ENCODE peak calls at places on chromosomes 6 and 20, in nine cellular contexts. M is A549, L is spleen, G is brain microvascular endothelial cell, E is PC-9, H is HCT116, Z is pancreas, O is body of pancreas, N is RWPE1. V is an unnamed sample.

GRCh38 chr6:99305021-99305554 is 44.4 kb downstream of the FAXC start:
- DNase-seq in M (no peak), L (no peak), G (no peak), E (no peak), H (no peak), Z (no peak), O (peak), N (no peak), V (no peak)

GRCh38 chr20:2820084-2820895 is 4.1 kb downstream of the TMEM239 start:
- DNase-seq in M (no peak), L (no peak), G (peak), E (no peak), H (no peak), Z (no peak), O (no peak), N (no peak), V (no peak)

GRCh38 chr6:109772961-109773431 is 81.9 kb downstream of the FIG4 start:
- DNase-seq in M (no peak), L (no peak), G (peak), E (no peak), H (no peak), Z (no peak), O (peak), N (no peak), V (no peak)

GRCh38 chr6:159726918-159727716 is at the start of gene WTAP:
- DNase-seq in M (peak), L (peak), G (peak), E (peak), H (peak), Z (peak), O (peak), N (peak), V (peak)

GRCh38 chr20:1185316-1185741 is 548 bp upstream of the TMEM74B start:
- DNase-seq in M (peak), L (no peak), G (no peak), E (peak), H (no peak), Z (peak), O (no peak), N (no peak), V (peak)

GRCh38 chr6:37049990-37050853 is 44.8 kb downstream of the FGD2 start:
- DNase-seq in M (no peak), L (peak), G (no peak), E (no peak), H (no peak), Z (no peak), O (peak), N (no peak), V (no peak)

GRCh38 chr20:25254986-25255680 is 7.2 kb downstream of the PYGB start:
- DNase-seq in M (no peak), L (no peak), G (no peak), E (peak), H (no peak), Z (no peak), O (peak), N (no peak), V (no peak)

GRCh38 chr6:161880070-161880469 is 606.2 kb upstream of the AGPAT4 start:
- DNase-seq in M (no peak), L (no peak), G (no peak), E (no peak), H (no peak), Z (no peak), O (no peak), N (no peak), V (no peak)

GRCh38 chr6:40896696-40897095 is 142.3 kb downstream of the UNC5CL start:
- DNase-seq in M (no peak), L (no peak), G (no peak), E (no peak), H (no peak), Z (no peak), O (peak), N (no peak), V (no peak)

GRCh38 chr6:112087136-112087908 is at the start of the genes FAM229B and TUBE1:
- DNase-seq in M (peak), L (peak), G (peak), E (peak), H (peak), Z (peak), O (peak), N (peak), V (peak)

GRCh38 chr6:33279971-33280511 is 3.1 kb downstream of the B3GALT4 start:
- DNase-seq in M (peak), L (no peak), G (peak), E (peak), H (peak), Z (no peak), O (no peak), N (peak), V (peak)
- TF ChIP-seq CTCF in M (peak), L (no peak), G (peak), E (peak), H (no peak), Z (peak), O (no peak), N (peak), V (peak)

GRCh38 chr6:1346101-1346500 is 34.2 kb downstream of the FOXQ1 start:
- DNase-seq in M (no peak), L (no peak), G (no peak), E (no peak), H (no peak), Z (no peak), O (no peak), N (no peak), V (no peak)
- H3K27ac ChIP-seq in M (no peak), L (no peak), G (no peak), E (no peak), H (no peak), Z (no peak), O (no peak), N (no peak), V (no peak)

DNA sequence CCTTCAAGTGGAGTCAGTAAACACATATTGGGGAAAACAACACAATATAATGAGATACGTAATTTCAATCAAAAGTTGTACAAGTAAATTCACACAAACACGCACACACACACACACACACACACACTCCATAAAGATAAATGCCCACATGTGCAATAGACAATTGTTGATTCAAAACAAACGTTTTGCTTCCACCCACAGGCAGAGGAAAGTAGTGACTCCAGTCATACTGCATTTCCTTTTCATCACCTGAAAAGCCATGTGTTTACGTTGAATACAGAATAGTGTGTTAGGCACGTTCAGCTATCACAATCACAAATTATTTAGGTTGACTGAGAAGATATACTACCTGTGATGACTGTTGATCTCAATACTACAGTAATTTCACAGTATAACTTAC is 443.8 kb upstream of the MANEA start:
- DNase-seq in M (no peak), L (no peak), G (no peak), E (no peak), H (peak), Z (no peak), O (no peak), N (peak), V (peak)
- TF ChIP-seq CTCF in M (no peak), L (no peak), G (peak), E (peak), H (no peak), Z (no peak), O (no peak), N (peak), V (no peak)

DNA sequence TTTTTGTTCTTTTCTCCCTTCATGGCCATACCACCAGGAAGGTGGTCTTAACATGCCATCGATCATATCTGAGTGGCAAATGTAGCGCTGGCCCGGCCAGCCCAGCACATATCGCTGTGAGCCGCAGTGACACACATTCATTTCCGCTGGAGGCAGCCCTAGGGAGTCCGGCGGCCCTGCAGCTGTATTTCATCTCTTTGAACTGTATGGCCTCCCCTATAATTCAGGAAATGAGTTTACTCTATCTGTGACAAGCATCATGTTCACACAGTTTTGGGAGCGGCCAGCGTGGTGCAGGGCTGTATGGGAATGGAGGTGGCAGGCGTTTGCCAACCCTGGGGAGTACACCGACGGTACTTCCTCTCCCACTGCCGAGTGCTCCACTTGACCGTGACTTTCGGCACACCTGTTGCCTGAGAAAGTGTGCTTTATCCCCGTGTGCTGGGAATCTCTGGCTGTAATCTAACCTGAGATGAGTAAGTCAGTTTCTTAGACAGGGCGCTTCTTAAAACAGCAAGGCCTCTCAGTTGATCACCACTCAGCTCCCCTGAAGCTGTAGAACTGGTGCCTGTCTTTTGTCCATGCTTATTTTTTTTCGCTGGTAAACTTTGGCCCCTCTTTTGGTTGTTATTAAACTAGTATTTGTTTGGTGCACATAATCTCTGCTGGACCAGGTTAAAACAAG is 257.1 kb upstream of the TAB2 start:
- DNase-seq in M (no peak), L (peak), G (peak), E (peak), H (no peak), Z (no peak), O (peak), N (no peak), V (peak)
- H3K27ac ChIP-seq in M (peak), L (peak), G (peak), E (no peak), H (no peak), Z (peak), O (peak), N (peak), V (no peak)

GRCh38 chr6:42971746-42972327 is 7.1 kb downstream of the PEX6 start:
- DNase-seq in M (no peak), L (no peak), G (no peak), E (no peak), H (no peak), Z (no peak), O (no peak), N (no peak), V (no peak)

GRCh38 chr6:42978793-42979522 is at the start of gene PEX6:
- DNase-seq in M (peak), L (peak), G (peak), E (peak), H (peak), Z (peak), O (peak), N (peak), V (peak)

GRCh38 chr6:42970859-42971612 is 7.9 kb downstream of the PEX6 start:
- DNase-seq in M (no peak), L (no peak), G (no peak), E (peak), H (no peak), Z (no peak), O (no peak), N (peak), V (no peak)

GRCh38 chr6:42978487-42978792 is 541 bp downstream of the PEX6 start:
- DNase-seq in M (peak), L (peak), G (peak), E (peak), H (no peak), Z (peak), O (peak), N (peak), V (peak)

GRCh38 chr6:42974919-42975505 is 4.0 kb downstream of the PEX6 start:
- DNase-seq in M (no peak), L (no peak), G (no peak), E (no peak), H (no peak), Z (no peak), O (no peak), N (no peak), V (no peak)
- TF ChIP-seq CTCF in M (no peak), L (no peak), G (no peak), E (no peak), H (no peak), Z (no peak), O (no peak), N (no peak), V (no peak)

GRCh38 chr6:56647172-56647762 is 4.6 kb upstream of the DST start:
- DNase-seq in M (no peak), L (no peak), G (no peak), E (no peak), H (no peak), Z (no peak), O (no peak), N (no peak), V (no peak)

GRCh38 chr6:56650191-56650590 is 7.5 kb upstream of the DST start:
- DNase-seq in M (no peak), L (no peak), G (no peak), E (no peak), H (no peak), Z (no peak), O (no peak), N (no peak), V (no peak)

GRCh38 chr6:56649782-56650181 is 7.1 kb upstream of the DST start:
- DNase-seq in M (no peak), L (no peak), G (peak), E (no peak), H (no peak), Z (no peak), O (no peak), N (no peak), V (peak)

GRCh38 chr6:56652231-56652630 is 9.5 kb upstream of the DST start:
- DNase-seq in M (no peak), L (no peak), G (no peak), E (no peak), H (no peak), Z (no peak), O (no peak), N (peak), V (peak)

GRCh38 chr6:56649053-56649769 is 6.5 kb upstream of the DST start:
- DNase-seq in M (no peak), L (no peak), G (no peak), E (no peak), H (no peak), Z (no peak), O (no peak), N (no peak), V (peak)
- H3K27ac ChIP-seq in M (peak), L (no peak), G (peak), E (no peak), H (peak), Z (no peak), O (no peak), N (no peak), V (no peak)

GRCh38 chr20:56624786-56625681 is 4.1 kb upstream of the TFAP2C start:
- DNase-seq in M (no peak), L (no peak), G (no peak), E (no peak), H (no peak), Z (no peak), O (no peak), N (no peak), V (no peak)

GRCh38 chr20:56628015-56628872 is 862 bp upstream of the TFAP2C start:
- DNase-seq in M (peak), L (no peak), G (no peak), E (peak), H (no peak), Z (peak), O (peak), N (peak), V (peak)

GRCh38 chr20:56625837-56626236 is 3.3 kb upstream of the TFAP2C start:
- DNase-seq in M (no peak), L (no peak), G (no peak), E (no peak), H (no peak), Z (no peak), O (no peak), N (no peak), V (no peak)

GRCh38 chr20:56627122-56628014 is 1.7 kb upstream of the TFAP2C start:
- DNase-seq in M (no peak), L (no peak), G (no peak), E (no peak), H (no peak), Z (no peak), O (no peak), N (no peak), V (no peak)

GRCh38 chr20:56626367-56627121 is 2.6 kb upstream of the TFAP2C start:
- DNase-seq in M (peak), L (no peak), G (no peak), E (peak), H (peak), Z (peak), O (peak), N (peak), V (peak)
- TF ChIP-seq CTCF in M (peak), L (no peak), G (peak), E (peak), H (no peak), Z (no peak), O (no peak), N (peak), V (peak)

DNA sequence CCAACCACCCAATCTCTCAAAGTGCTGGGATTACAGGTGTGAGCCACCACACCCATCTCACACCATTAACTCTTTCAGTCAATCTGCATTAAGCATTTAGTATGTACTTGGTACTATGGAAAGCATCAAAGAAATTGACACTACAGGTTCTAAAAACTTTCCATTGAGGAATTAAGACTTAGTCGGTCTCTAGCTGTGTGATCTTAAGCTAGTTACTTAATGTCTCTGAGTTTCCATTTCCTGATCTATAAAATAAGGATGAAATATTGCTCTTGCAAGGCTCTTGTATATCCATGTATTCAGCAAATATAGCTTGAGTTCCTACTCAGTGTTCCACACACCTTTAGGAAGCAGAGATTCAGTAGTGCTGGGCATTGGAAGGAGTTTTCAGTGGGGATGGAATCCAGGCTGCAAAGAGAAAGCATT is 48.9 kb upstream of the NCOA3 start:
- DNase-seq in M (no peak), L (no peak), G (no peak), E (no peak), H (no peak), Z (no peak), O (no peak), N (no peak), V (no peak)
- H3K27ac ChIP-seq in M (peak), L (no peak), G (peak), E (peak), H (peak), Z (no peak), O (no peak), N (peak), V (no peak)

DNA sequence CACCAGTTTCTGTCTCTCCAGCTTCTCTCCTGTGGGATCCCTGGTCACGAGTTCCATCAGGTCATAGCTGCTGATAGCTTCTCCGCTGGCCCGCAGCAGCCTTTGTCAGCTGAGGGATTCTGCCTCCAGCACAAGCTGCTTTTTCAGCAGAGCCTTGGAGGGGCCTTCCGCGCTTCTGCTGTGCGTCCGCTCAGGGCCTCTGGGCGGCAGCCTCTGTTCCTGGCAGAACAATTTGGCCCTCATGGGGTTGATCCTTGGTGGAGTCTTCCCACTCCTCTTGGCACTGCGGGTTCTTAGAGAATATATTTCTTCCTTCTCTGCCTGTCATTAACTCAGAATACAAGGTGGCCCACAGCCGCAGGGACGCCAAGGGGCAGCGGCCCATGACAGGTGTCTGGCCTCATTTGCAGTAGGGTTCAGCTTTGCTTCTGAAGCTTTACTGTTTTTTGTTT is 158.8 kb downstream of the DTNBP1 start:
- DNase-seq in M (no peak), L (peak), G (peak), E (no peak), H (no peak), Z (no peak), O (no peak), N (no peak), V (no peak)
- TF ChIP-seq CTCF in M (no peak), L (no peak), G (peak), E (no peak), H (no peak), Z (no peak), O (no peak), N (no peak), V (peak)